ENCODE peak calls at places on chromosomes 4 and X, in eight cellular contexts. H, Z, V, W, M, E, C and O are unnamed samples. For H3K36me3, the result is how much of the 10 kb centered on the place peaks cover.

GRCh38 chrX:22110729-22111494 is 78.8 kb downstream of the PHEX start:
- DNase-seq in H (no peak), Z (no peak), V (no peak), W (no peak), M (no peak), E (no peak), C (no peak), O (no peak)

GRCh38 chrX:1584237-1585011 is 7.0 kb upstream of the AKAP17A start:
- DNase-seq in H (no peak), Z (no peak), V (peak), W (no peak), M (no peak), E (no peak), C (no peak), O (no peak)

GRCh38 chrX:65644621-65645287 is 22.7 kb upstream of the MSN start:
- DNase-seq in H (no peak), Z (peak), V (no peak), W (peak), M (peak), E (peak), C (no peak), O (no peak)

GRCh38 chr4:65831828-65832227 is 161.5 kb upstream of the EPHA5 start:
- DNase-seq in H (no peak), Z (no peak), V (no peak), W (no peak), M (no peak), E (no peak), C (no peak), O (no peak)

GRCh38 chrX:13937370-13938052 is 92.2 kb downstream of the GEMIN8 start:
- DNase-seq in H (peak), Z (no peak), V (peak), W (no peak), M (no peak), E (no peak), C (no peak), O (no peak)

GRCh38 chr4:121256887-121257426 is 92.8 kb upstream of the TNIP3 start:
- DNase-seq in H (no peak), Z (no peak), V (no peak), W (no peak), M (no peak), E (no peak), C (no peak), O (no peak)

GRCh38 chr4:71564775-71565174 is 219.1 kb downstream of the GC start:
- DNase-seq in H (no peak), Z (no peak), V (peak), W (no peak), M (no peak), E (no peak), C (no peak), O (no peak)

GRCh38 chrX:51742586-51742985 is 656 bp upstream of the GSPT2 start:
- DNase-seq in H (no peak), Z (no peak), V (peak), W (no peak), M (no peak), E (no peak), C (no peak), O (no peak)

GRCh38 chrX:111254896-111255693 is 15.2 kb downstream of the CAPN6 start:
- DNase-seq in H (no peak), Z (no peak), V (no peak), W (no peak), M (no peak), E (no peak), C (no peak), O (no peak)

GRCh38 chrX:69158166-69159040 is 6.8 kb downstream of the PJA1 start:
- DNase-seq in H (peak), Z (peak), V (peak), W (peak), M (peak), E (peak), C (no peak), O (no peak)

GRCh38 chr4:151429957-151430548 is 21.1 kb downstream of the FHIP1A start:
- DNase-seq in H (peak), Z (no peak), V (no peak), W (no peak), M (peak), E (no peak), C (no peak), O (no peak)

GRCh38 chr4:83328486-83328885 is 6.2 kb downstream of the HPSE start:
- DNase-seq in H (no peak), Z (no peak), V (peak), W (no peak), M (no peak), E (no peak), C (no peak), O (no peak)

GRCh38 chrX:54494970-54495813 is 842 bp downstream of the FGD1 start:
- DNase-seq in H (peak), Z (no peak), V (peak), W (peak), M (no peak), E (no peak), C (no peak), O (no peak)

GRCh38 chr4:6134612-6135220 is 65.6 kb downstream of the JAKMIP1 start:
- DNase-seq in H (no peak), Z (no peak), V (no peak), W (no peak), M (no peak), E (no peak), C (peak), O (peak)

GRCh38 chrX:34642849-34643248 is 14.2 kb downstream of the TMEM47 start:
- DNase-seq in H (no peak), Z (no peak), V (no peak), W (no peak), M (no peak), E (no peak), C (no peak), O (no peak)

GRCh38 chrX:140712413-140713173 is 3.0 kb downstream of the LINC00632 start:
- DNase-seq in H (peak), Z (peak), V (peak), W (no peak), M (no peak), E (peak), C (no peak), O (peak)

GRCh38 chrX:143306991-143307965 is 210.0 kb downstream of the SPANXN3 start:
- DNase-seq in H (no peak), Z (peak), V (no peak), W (no peak), M (no peak), E (no peak), C (no peak), O (no peak)

GRCh38 chrX:149521438-149521837 is 16.3 kb upstream of the IDS start:
- DNase-seq in H (no peak), Z (no peak), V (no peak), W (no peak), M (no peak), E (no peak), C (peak), O (no peak)

GRCh38 chr4:111209706-111210105 is 586.8 kb upstream of the PITX2 start:
- DNase-seq in H (no peak), Z (no peak), V (peak), W (no peak), M (no peak), E (no peak), C (no peak), O (no peak)

DNA sequence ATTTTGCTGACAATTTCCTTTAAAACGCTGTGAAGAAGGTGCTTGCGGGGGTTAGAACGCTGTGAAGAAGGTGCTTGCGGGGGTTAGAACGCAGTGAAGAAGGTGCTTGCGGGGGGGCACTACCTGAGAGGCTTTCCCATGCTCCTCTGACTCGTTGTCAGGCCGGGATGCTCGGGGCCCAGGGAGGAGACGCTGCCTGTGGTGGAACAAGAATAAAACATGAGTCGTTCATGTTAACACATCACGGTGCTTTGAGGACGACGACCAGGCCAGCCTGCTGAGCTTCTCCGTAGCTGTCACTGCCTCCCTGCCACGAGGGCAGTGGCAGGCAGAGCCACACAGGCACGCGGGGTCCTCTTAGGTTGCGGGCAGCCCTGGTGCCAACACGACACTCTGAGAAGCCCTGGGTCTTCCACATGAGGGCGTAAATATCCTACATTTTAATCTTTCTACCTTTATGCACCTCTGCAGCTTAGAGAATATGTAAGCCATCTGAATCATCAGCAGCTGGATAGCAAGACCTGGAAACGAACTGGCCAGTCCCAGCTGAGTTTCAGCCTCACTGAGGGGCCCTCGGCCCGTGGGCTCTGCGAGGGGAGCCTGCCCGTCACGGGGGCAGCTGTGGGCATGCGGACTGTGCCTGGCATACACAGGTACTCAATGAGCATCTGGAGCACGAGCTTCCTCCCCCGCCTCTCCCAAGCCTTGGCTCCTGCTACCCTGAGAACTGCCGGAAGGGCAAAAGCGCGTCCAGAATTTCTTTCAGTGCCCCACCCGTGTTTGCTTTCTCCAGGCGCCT is 47.0 kb downstream of the FGFRL1 start:
- DNase-seq in H (peak), Z (peak), V (peak), W (peak), M (no peak), E (no peak), C (no peak), O (no peak)
- H3K27ac ChIP-seq in H (peak), Z (peak), V (no peak), W (no peak), M (no peak), E (no peak), C (no peak), O (no peak)

DNA sequence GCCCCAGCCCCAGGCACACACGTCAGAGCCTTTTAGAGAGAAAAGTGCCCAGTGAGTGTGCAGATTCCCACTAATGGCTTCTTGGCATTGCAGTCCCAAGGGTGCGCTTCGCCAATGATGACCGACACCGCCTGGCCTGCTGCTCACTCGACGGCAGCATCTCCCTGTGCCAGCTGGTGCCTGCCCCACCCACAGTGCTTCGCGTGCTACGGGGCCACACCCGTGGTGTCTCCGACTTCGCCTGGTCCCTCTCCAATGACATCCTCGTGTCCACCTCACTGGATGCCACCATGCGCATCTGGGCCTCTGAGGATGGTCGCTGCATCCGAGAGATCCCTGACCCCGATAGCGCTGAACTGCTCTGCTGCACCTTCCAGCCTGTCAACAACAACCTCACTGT is 2.9 kb downstream of the WDR13 start:
- DNase-seq in H (no peak), Z (no peak), V (no peak), W (no peak), M (no peak), E (no peak), C (no peak), O (no peak)
- H3K36me3 ChIP-seq in H (under half), Z (under half), V (under half), W (under half), M (under half), E (half or more), C (under half), O (under half)

GRCh38 chr4:80990851-80991250 is 39.7 kb upstream of the BMP3 start:
- DNase-seq in H (no peak), Z (no peak), V (peak), W (no peak), M (no peak), E (no peak), C (no peak), O (no peak)

GRCh38 chr4:80986021-80986420 is 44.5 kb upstream of the BMP3 start:
- DNase-seq in H (no peak), Z (no peak), V (no peak), W (no peak), M (no peak), E (no peak), C (no peak), O (no peak)

DNA sequence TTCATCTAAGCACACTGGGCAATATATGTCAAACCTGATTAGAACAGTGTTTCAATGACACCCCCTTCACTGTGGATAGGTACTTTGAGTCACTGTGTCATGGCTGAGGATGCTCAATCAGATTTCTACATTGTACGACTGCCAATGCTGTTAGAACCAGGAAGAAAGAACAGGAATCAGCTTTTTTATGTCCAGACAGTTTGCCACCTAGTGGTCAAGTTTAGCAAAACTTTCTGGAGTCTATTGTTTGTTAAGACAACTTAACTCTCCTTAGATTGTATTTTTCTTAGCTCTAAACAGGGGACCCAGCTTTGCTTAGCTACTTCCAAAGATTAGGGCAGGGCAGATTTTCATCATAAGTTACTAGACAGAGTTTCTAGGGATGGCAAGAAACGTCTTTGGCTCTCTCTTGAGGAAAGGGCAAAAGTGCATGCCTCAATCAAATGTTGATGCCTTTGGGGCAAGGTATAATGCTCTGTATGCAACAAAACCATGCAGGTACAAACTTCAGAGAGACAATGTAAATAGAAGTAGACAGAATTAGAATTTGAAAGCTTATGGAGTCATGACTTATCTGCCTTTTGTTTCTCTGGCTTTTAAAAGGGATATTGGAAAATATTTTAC is 40.5 kb upstream of the BMP3 start:
- DNase-seq in H (peak), Z (no peak), V (peak), W (no peak), M (no peak), E (no peak), C (peak), O (no peak)
- H3K27ac ChIP-seq in H (no peak), Z (no peak), V (no peak), W (no peak), M (no peak), E (no peak), C (no peak), O (no peak)

GRCh38 chr4:109495514-109495913 is 61.9 kb downstream of the SEC24B start:
- DNase-seq in H (no peak), Z (no peak), V (no peak), W (no peak), M (no peak), E (no peak), C (no peak), O (no peak)

GRCh38 chr4:109496875-109497274 is 63.2 kb upstream of the MCUB start:
- DNase-seq in H (no peak), Z (no peak), V (no peak), W (no peak), M (no peak), E (no peak), C (no peak), O (no peak)

GRCh38 chr4:109499513-109499912 is 60.5 kb upstream of the MCUB start:
- DNase-seq in H (no peak), Z (no peak), V (no peak), W (no peak), M (no peak), E (no peak), C (no peak), O (no peak)

GRCh38 chr4:109497511-109497910 is 62.5 kb upstream of the MCUB start:
- DNase-seq in H (no peak), Z (no peak), V (no peak), W (no peak), M (no peak), E (no peak), C (no peak), O (no peak)

GRCh38 chr4:109494538-109494937 is 60.9 kb downstream of the SEC24B start:
- DNase-seq in H (peak), Z (no peak), V (no peak), W (no peak), M (no peak), E (no peak), C (no peak), O (no peak)
- H3K36me3 ChIP-seq in H (under half), Z (under half), V (half or more), W (under half), M (under half), E (half or more), C (under half), O (under half)

DNA sequence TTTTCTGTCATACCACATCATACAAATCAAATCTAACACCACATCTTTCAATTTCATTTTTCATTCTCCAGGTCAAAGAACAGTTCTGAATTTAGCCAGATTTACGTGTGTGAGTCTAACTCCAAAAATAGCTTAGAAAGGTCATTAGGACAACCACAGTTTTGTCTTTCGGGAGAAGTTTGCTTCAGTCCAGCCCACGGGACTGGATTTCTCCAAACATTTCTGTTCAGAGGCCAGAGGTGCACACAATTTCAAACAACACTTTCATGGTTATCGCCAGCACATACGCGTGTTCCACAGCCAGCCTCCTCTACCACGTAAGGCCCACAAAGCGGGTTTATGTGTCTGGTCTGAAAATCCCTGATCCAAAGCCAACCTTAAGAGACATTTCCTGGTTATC is 65.9 kb downstream of the VEGFC start:
- DNase-seq in H (peak), Z (no peak), V (no peak), W (no peak), M (no peak), E (no peak), C (no peak), O (no peak)
- H3K27ac ChIP-seq in H (no peak), Z (no peak), V (no peak), W (peak), M (no peak), E (no peak), C (no peak), O (no peak)

DNA sequence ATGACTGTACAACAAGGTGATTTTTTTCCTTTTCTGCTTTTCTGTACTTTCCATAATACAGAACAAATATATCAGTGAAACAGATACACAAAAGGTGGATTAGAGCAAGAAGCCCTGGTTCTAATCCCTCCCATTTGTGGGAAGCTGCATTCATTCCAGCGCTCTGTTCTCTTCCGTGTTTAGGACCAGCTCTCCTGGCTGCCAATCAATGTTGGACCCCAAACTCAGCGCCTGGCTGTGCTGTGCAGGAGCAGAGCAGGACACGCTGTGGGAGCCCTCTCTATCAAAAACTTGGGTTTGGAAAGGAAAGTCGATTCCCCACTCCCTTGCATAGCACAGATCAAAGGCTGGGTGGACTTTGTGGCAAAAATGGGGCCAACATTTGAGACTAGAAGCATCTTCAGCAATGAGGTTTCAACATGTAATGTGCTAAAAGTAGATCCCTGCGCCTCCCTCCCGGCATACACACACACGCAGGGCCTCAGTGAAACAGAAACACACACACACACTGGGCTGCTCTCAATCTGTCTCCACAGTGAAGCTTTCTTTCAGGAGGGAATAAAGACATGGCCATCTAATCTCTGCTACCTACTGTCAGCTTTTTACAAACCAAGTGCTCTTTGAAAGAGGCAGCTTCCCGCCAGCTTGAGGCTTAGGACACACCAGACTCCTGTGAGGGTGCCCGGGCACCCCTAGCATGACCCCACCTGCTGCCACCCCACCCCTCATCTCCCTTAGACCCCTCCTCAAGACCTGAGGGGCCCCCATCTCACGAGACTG is 12.2 kb downstream of the WDR1 start:
- DNase-seq in H (no peak), Z (no peak), V (no peak), W (no peak), M (no peak), E (no peak), C (no peak), O (no peak)
- H3K36me3 ChIP-seq in H (under half), Z (under half), V (half or more), W (under half), M (under half), E (under half), C (under half), O (under half)

GRCh38 chrX:129553619-129554288 is 13.7 kb downstream of the OCRL start:
- DNase-seq in H (no peak), Z (no peak), V (no peak), W (no peak), M (no peak), E (no peak), C (no peak), O (no peak)
- H3K27ac ChIP-seq in H (no peak), Z (no peak), V (no peak), W (no peak), M (no peak), E (no peak), C (no peak), O (no peak)